ENCODE peak calls at places on chromosomes 6 and 20, in six cellular contexts. T is COR-L47; Q is kidney epithelial cell; P is activated CD4-positive, alpha-beta T cell treated with anti-CD3 and anti-CD28 coated beads for 1 hour; E is heart right ventricle; J is HS-5. U is an unnamed sample.

GRCh38 chr6:27237089-27237723 is 10.3 kb upstream of the PRSS16 start:
- DNase-seq in J (no peak), P (no peak), Q (no peak), E (no peak), T (no peak), U (no peak)

GRCh38 chr20:4944518-4944917 is 56.8 kb downstream of the SLC23A2 start:
- DNase-seq in J (no peak), P (no peak), T (no peak), Q (no peak), E (no peak), U (no peak)

GRCh38 chr6:109236140-109237081 is 141.1 kb downstream of the CEP57L1 start:
- DNase-seq in Q (no peak), E (peak), J (no peak), T (no peak), P (peak), U (no peak)

GRCh38 chr6:137363805-137364138 is 130.4 kb downstream of the OLIG3 start:
- DNase-seq in Q (no peak), T (no peak), E (no peak), J (peak), P (no peak), U (no peak)

GRCh38 chr6:159874475-159874874 is 16.3 kb upstream of the MAS1 start:
- DNase-seq in T (no peak), J (no peak), P (no peak), Q (no peak), E (peak), U (no peak)

GRCh38 chr20:12581644-12582350 is 427.0 kb upstream of the SPTLC3 start:
- DNase-seq in P (no peak), Q (no peak), E (peak), J (no peak), T (no peak), U (no peak)

GRCh38 chr6:41581381-41581991 is 35.3 kb downstream of the FOXP4 start:
- DNase-seq in J (peak), T (no peak), Q (peak), E (peak), P (no peak), U (no peak)

GRCh38 chr20:51456511-51457280 is 85.8 kb downstream of the NFATC2 start:
- DNase-seq in T (peak), P (no peak), J (peak), Q (peak), E (peak), U (peak)

GRCh38 chr20:38863024-38863851 is 57.7 kb downstream of the PPP1R16B start:
- DNase-seq in P (no peak), E (no peak), T (no peak), Q (no peak), J (no peak), U (no peak)

GRCh38 chr6:32639440-32640394 is 2.5 kb downstream of the HLA-DQA1 start:
- DNase-seq in J (no peak), P (no peak), Q (no peak), E (no peak), T (no peak), U (no peak)